ENCODE peak calls at places on chromosomes 7 and 10, in four cellular contexts. A is cardiac muscle cell, H is A549, C is NCI-H69. P is an unnamed sample.

GRCh38 chr10:35569836-35570235 is 35.3 kb upstream of the GJD4 start:
- DNase-seq in A (no peak), H (no peak), C (no peak), P (no peak)

GRCh38 chr10:103278862-103279298 is 1.9 kb downstream of the INA start:
- DNase-seq in A (peak; percentile 71), H (peak; percentile 60), C (peak; percentile 48), P (no peak)

GRCh38 chr10:117626228-117626627 is 83.7 kb downstream of the EMX2 start:
- DNase-seq in A (no peak), H (no peak), C (no peak), P (no peak)

GRCh38 chr7:48298779-48299178 is 127.5 kb downstream of the ABCA13 start:
- DNase-seq in A (peak; percentile 28), H (peak; percentile 12), C (no peak), P (no peak)

GRCh38 chr10:99758241-99758891 is 24.1 kb upstream of the ABCC2 start:
- DNase-seq in A (peak; percentile 57), H (no peak), C (no peak), P (no peak)

GRCh38 chr10:91796332-91797076 is 1.7 kb upstream of the TNKS2 start:
- DNase-seq in A (peak; percentile 6), H (peak; percentile 15), C (peak; percentile 62), P (peak; percentile 38)

GRCh38 chr7:73367006-73367405 is 39.0 kb downstream of the FKBP6 start:
- DNase-seq in A (no peak), H (no peak), C (no peak), P (no peak)

GRCh38 chr10:99983280-99983988 is 26.3 kb downstream of the DNMBP start:
- DNase-seq in A (peak; percentile 91), H (no peak), C (no peak), P (no peak)

GRCh38 chr7:12358694-12359093 is 45.0 kb downstream of the VWDE start:
- DNase-seq in A (no peak), H (no peak), C (no peak), P (no peak)

P was measured in T-helper 17 cell.